ENCODE peak calls at places on chromosomes 5 and 9, in four cellular contexts. J, T, W and P are unnamed samples.

GRCh38 chr5:5198815-5199214 is 58.7 kb downstream of the ADAMTS16 start:
- DNase-seq in W (no peak), J (no peak), T (no peak), P (no peak)

GRCh38 chr5:177133845-177134652 is 476 bp downstream of the NSD1 start:
- DNase-seq in W (no peak), J (peak; percentile 82), T (no peak), P (peak; percentile 79)

GRCh38 chr9:96107436-96107835 is 194.5 kb downstream of the HSD17B3 start:
- DNase-seq in T (no peak), W (no peak), J (no peak), P (no peak)

GRCh38 chr5:110751902-110752762 is 13.3 kb downstream of the SLC25A46 start:
- DNase-seq in J (no peak), T (peak; percentile 96), W (no peak), P (no peak)

GRCh38 chr5:40052812-40053211 is 626.9 kb upstream of the PTGER4 start:
- DNase-seq in J (peak; percentile 21), W (no peak), T (no peak), P (no peak)

GRCh38 chr5:6667648-6668047 is 34.4 kb downstream of the SRD5A1 start:
- DNase-seq in J (no peak), W (no peak), T (no peak), P (no peak)

GRCh38 chr9:5529683-5530221 is 19.4 kb downstream of the PDCD1LG2 start:
- DNase-seq in W (no peak), T (peak; percentile 73), J (no peak), P (no peak)

GRCh38 chr5:169628891-169629290 is 8.2 kb upstream of the DOCK2 start:
- DNase-seq in T (no peak), W (no peak), J (no peak), P (no peak)

GRCh38 chr5:107118184-107118902 is 552.4 kb downstream of the EFNA5 start:
- DNase-seq in W (no peak), J (no peak), T (no peak), P (no peak)

GRCh38 chr9:77099388-77099787 is 77.9 kb upstream of the VPS13A start:
- DNase-seq in W (no peak), T (no peak), J (no peak), P (no peak)

GRCh38 chr9:122111413-122112085 is 18.4 kb upstream of the TTLL11 start:
- DNase-seq in J (no peak), T (no peak), W (no peak), P (no peak)

GRCh38 chr5:144815131-144815530 is 644.5 kb downstream of the KCTD16 start:
- DNase-seq in J (no peak), T (no peak), W (no peak), P (no peak)

GRCh38 chr5:60978968-60979367 is 34.0 kb downstream of the NDUFAF2 start:
- DNase-seq in W (no peak), T (no peak), J (no peak), P (no peak)

GRCh38 chr5:1565737-1566734 is 42.3 kb upstream of the LPCAT1 start:
- DNase-seq in J (no peak), W (no peak), T (no peak), P (no peak)

DNA sequence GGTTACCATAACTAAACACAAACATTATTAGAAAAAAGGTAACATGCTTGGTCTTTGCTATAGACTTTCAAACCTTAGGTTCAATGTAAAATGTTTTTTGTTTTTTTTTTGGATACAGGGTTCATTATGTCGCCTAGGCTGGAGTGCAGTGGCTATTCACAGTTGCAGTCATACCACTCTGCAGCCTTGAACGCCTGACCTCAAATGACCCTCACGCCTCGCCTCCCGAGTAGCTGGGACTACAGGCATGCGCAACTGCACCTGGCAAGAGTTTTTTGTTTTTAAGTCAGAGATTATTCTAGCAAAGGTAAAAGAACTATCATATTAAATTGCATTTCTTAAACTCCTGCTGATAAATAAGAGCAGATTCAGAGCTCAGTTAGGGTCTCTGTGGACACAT is 55.1 kb upstream of the NR5A1 start:
- DNase-seq in J (no peak), T (no peak), W (peak; percentile 65), P (no peak)
- TF ChIP-seq TCF7 in J (no peak), T (no peak), W (no peak), P (no peak)

GRCh38 chr5:77358566-77359205 is 133.4 kb downstream of the WDR41 start:
- DNase-seq in T (no peak), J (no peak), W (no peak), P (no peak)
- TF ChIP-seq CBFB in T (no peak), J (no peak), W (no peak), P (no peak)

DNA sequence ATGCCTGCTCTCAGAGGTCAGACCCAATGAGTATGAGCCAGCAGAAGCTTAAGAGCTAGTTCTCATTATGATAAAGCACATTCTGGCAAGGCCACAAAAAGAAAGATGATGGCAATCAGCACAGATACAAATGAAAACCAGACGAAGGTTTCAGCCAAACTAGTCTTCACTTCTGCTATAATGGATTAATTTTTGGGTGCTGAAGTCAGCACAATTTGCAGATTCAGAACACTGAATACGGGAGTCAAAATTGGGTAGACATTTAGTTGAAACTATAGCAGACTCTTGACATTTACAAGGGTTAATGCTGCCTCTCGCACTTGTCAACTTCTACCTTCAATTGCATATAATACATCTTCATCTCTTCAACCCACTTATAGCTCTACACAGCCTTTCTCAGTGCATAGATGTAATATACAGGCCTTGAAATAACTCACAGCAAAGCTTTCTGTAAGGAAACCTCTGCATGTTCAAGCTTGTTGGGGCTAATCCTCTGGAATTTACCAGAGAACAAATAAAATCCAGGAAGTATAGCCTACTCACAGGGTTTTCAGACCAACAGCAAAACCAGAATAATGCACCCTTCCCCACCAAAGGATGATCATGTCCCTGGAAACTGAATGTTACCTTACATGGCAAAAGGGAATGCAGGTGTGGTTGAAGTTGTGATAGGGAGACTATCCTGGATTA is 77.1 kb downstream of the BAAT start:
- DNase-seq in W (no peak), J (no peak), T (no peak), P (no peak)
- TF ChIP-seq ATF2 in W (no peak), J (no peak), T (no peak), P (no peak)

DNA sequence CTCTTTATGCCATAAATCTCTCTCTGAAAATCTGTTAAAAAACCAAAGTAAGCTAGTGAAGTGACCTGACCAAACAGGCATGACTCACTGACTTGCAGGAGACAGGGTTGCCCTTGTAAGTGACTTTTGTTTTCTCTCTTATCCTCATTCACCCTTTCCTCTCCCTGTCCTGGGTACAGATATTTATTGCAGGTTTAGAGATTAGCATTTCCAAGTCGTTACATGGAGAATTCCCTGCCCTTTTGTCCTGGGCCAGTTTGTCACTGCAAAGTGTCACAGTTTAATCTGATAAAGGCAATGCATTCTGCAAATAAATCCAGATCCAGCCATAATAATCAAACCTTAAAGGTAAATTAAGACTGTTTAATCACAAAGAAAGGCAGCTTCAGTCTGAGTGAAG is 484.2 kb downstream of the IRX1 start:
- DNase-seq in J (no peak), T (no peak), W (no peak), P (no peak)
- TF ChIP-seq TCF7 in J (no peak), T (no peak), W (no peak), P (no peak)

DNA sequence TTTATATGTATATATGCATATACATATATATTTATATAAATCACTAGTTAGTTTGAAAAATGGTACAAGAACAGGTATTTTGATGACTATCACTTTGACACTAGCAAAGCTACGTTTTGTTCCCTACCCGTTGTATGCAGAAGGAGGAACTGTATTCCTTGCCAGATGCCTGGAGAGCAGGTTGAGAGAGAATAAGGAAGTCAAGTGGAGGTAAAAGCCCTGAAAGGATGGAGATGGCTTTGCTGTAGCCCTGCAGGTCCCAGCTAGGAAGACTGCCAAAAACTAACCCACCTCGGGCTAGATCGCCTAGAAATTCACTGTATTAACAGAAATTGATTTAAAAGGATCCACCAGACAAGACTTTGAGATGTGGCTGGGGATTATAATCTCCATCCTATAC is 229.3 kb downstream of the RFX3 start:
- DNase-seq in J (no peak), W (no peak), T (no peak), P (no peak)
- TF ChIP-seq CBFB in J (no peak), W (no peak), T (no peak), P (no peak)

GRCh38 chr9:134885647-134886412 is 5.2 kb downstream of the FCN2 start:
- DNase-seq in W (no peak), T (no peak), J (no peak), P (peak; percentile 5)
- TF ChIP-seq ATF2 in W (no peak), T (no peak), J (no peak), P (no peak)

GRCh38 chr9:124685217-124685616 is 85.9 kb downstream of the NR6A1 start:
- DNase-seq in J (no peak), W (no peak), T (no peak), P (no peak)
- TF ChIP-seq TCF7 in J (no peak), W (no peak), T (no peak), P (no peak)

GRCh38 chr9:137682431-137682991 is 63.7 kb downstream of the EHMT1 start:
- DNase-seq in T (no peak), W (no peak), J (no peak), P (no peak)
- TF ChIP-seq CBFB in T (no peak), W (no peak), J (no peak), P (no peak)